ENCODE peak calls at places on chromosomes 12 and 14, in seven cellular contexts. V is hepatic stellate cell; O is fibroblast of villous mesenchyme; E is activated CD4-positive, alpha-beta T cell treated with anti-CD3 and anti-CD28 coated beads, Interleukin-2, amount 10 ng/mL, durations not matched to agents 7 days and 5 days; P is DMS153; F is CMK; L is A172. A is an unnamed sample.

GRCh38 chr12:14454098-14454907 is 88.8 kb downstream of the ATF7IP start:
- DNase-seq in F (no peak), E (peak), P (peak), V (peak), O (peak), L (peak), A (peak)

GRCh38 chr14:65128096-65128495 is 25.8 kb upstream of the MAX start:
- DNase-seq in O (peak), E (no peak), L (no peak), F (no peak), P (no peak), V (no peak), A (no peak)

GRCh38 chr14:61973981-61974380 is 211.8 kb downstream of the SNAPC1 start:
- DNase-seq in P (no peak), L (no peak), E (no peak), F (no peak), V (no peak), O (peak), A (peak)

GRCh38 chr12:56518570-56518969 is 3.0 kb upstream of the RBMS2 start:
- DNase-seq in O (no peak), E (no peak), P (no peak), V (no peak), L (peak), F (no peak), A (no peak)

GRCh38 chr12:48936379-48936979 is 11.2 kb upstream of the FKBP11 start:
- DNase-seq in V (peak), P (peak), E (peak), F (no peak), O (peak), L (peak), A (peak)

GRCh38 chr12:132429932-132430643 is 59.9 kb upstream of the FBRSL1 start:
- DNase-seq in O (peak), P (peak), V (no peak), E (peak), L (peak), F (peak), A (no peak)

GRCh38 chr14:101598571-101599233 is 37.4 kb downstream of the DIO3 start:
- DNase-seq in P (no peak), V (no peak), L (no peak), F (no peak), O (no peak), E (no peak), A (no peak)

GRCh38 chr12:48532601-48533000 is 7.2 kb downstream of the OR8S1 start:
- DNase-seq in O (no peak), E (no peak), P (no peak), V (no peak), L (no peak), F (no peak), A (no peak)

GRCh38 chr14:74976264-74977113 is 21.1 kb upstream of the PGF start:
- DNase-seq in L (no peak), P (no peak), O (no peak), E (no peak), F (no peak), V (no peak), A (no peak)

GRCh38 chr12:4539167-4539870 is 629 bp downstream of the RAD51AP1 start:
- DNase-seq in P (no peak), V (no peak), E (no peak), F (no peak), L (no peak), O (no peak), A (no peak)

GRCh38 chr14:33693237-33693636 is 257.6 kb downstream of the EGLN3 start:
- DNase-seq in P (no peak), F (no peak), E (no peak), L (no peak), V (no peak), O (peak), A (no peak)

GRCh38 chr14:69483765-69484443 is 624 bp upstream of the PLEKHD1 start:
- DNase-seq in P (peak), O (peak), F (no peak), E (no peak), V (peak), L (no peak), A (no peak)

GRCh38 chr12:26345471-26346003 is 150.2 kb downstream of the SSPN start:
- DNase-seq in F (no peak), L (no peak), V (no peak), E (peak), P (no peak), O (no peak), A (no peak)

GRCh38 chr14:71908141-71908540 is 24.1 kb upstream of the RGS6 start:
- DNase-seq in E (no peak), O (no peak), L (no peak), V (no peak), F (no peak), P (no peak), A (no peak)

GRCh38 chr12:120229071-120229582 is 28.2 kb upstream of the RPLP0 start:
- DNase-seq in F (no peak), P (no peak), O (peak), E (no peak), L (peak), V (no peak), A (no peak)

GRCh38 chr14:56125772-56126411 is 7.7 kb downstream of the PELI2 start:
- DNase-seq in F (no peak), O (no peak), E (no peak), P (peak), L (no peak), V (no peak), A (no peak)

GRCh38 chr12:42086021-42086420 is 58.7 kb downstream of the GXYLT1 start:
- DNase-seq in O (peak), L (no peak), E (no peak), P (no peak), V (no peak), F (no peak), A (no peak)

GRCh38 chr14:67962215-67962644 is 142.7 kb downstream of the RAD51B start:
- DNase-seq in V (no peak), O (peak), P (no peak), E (no peak), L (no peak), F (no peak), A (no peak)

GRCh38 chr14:88323086-88323519 is at the start of gene KCNK10:
- DNase-seq in L (no peak), V (no peak), E (no peak), F (no peak), P (no peak), O (no peak), A (no peak)

GRCh38 chr14:104263671-104264358 is 125.4 kb downstream of the KIF26A start:
- DNase-seq in O (no peak), P (no peak), V (no peak), L (no peak), E (no peak), F (no peak), A (no peak)

GRCh38 chr14:80206351-80206750 is 5.0 kb downstream of the DIO2 start:
- DNase-seq in L (no peak), E (no peak), P (no peak), O (no peak), V (no peak), F (no peak), A (no peak)

GRCh38 chr12:98606367-98606985 is 13.0 kb downstream of the SLC25A3 start:
- DNase-seq in L (no peak), O (no peak), P (no peak), E (no peak), F (no peak), V (no peak), A (no peak)

GRCh38 chr12:7678744-7679143 is 13.0 kb upstream of the APOBEC1 start:
- DNase-seq in L (no peak), E (no peak), P (no peak), O (no peak), V (no peak), F (no peak), A (no peak)

GRCh38 chr14:61025239-61026223 is 44.5 kb downstream of the SLC38A6 start:
- DNase-seq in P (peak), L (peak), O (peak), F (peak), E (peak), V (peak), A (peak)

GRCh38 chr14:66650491-66650911 is 142.6 kb downstream of the GPHN start:
- DNase-seq in L (no peak), F (no peak), E (no peak), P (no peak), V (no peak), O (no peak), A (no peak)

GRCh38 chr14:77306406-77307098 is 14.1 kb downstream of the POMT2 start:
- DNase-seq in P (no peak), E (no peak), F (no peak), V (no peak), L (no peak), O (no peak), A (peak)

GRCh38 chr12:121325922-121326396 is 26.3 kb downstream of the ANAPC5 start:
- DNase-seq in E (no peak), O (peak), F (peak), L (no peak), P (no peak), V (no peak), A (no peak)

GRCh38 chr14:86072134-86072894 is 542.4 kb downstream of the FLRT2 start:
- DNase-seq in F (no peak), O (no peak), V (no peak), P (no peak), L (no peak), E (no peak), A (no peak)

A was measured in COLO829.